ENCODE peak calls at places on chromosomes 7 and 10, in eight cellular contexts. E is progenitor cell of endocrine pancreas; Z is fibroblast of lung; A is uterus; Y is cardiac muscle cell; L is tibial artery; J is type B pancreatic cell; Q is CD4-positive, alpha-beta T cell. S is an unnamed sample.

GRCh38 chr7:51647931-51648351 is 331.3 kb upstream of the COBL start:
- DNase-seq in E (no peak), Z (no peak), A (no peak), Y (peak), L (peak), J (no peak), Q (no peak), S (peak)

GRCh38 chr7:134632937-134633540 is 13.6 kb upstream of the BPGM start:
- DNase-seq in E (no peak), Z (peak), A (no peak), Y (peak), L (no peak), J (no peak), Q (peak), S (peak)

GRCh38 chr7:14888904-14889482 is 13.6 kb downstream of the DGKB start:
- DNase-seq in E (no peak), Z (no peak), A (no peak), Y (no peak), L (no peak), J (no peak), Q (no peak), S (no peak)

GRCh38 chr7:23357190-23358093 is 58.3 kb downstream of the MALSU1 start:
- DNase-seq in E (no peak), Z (peak), A (no peak), Y (peak), L (no peak), J (no peak), Q (no peak), S (peak)

GRCh38 chr10:93749218-93749799 is 8.4 kb upstream of the LGI1 start:
- DNase-seq in E (no peak), Z (no peak), A (no peak), Y (no peak), L (peak), J (no peak), Q (no peak), S (peak)

GRCh38 chr10:100775346-100775745 is 30.0 kb downstream of the PAX2 start:
- DNase-seq in E (no peak), Z (no peak), A (no peak), Y (no peak), L (no peak), J (no peak), Q (no peak), S (peak)

GRCh38 chr7:157976406-157976805 is 611.2 kb downstream of the PTPRN2 start:
- DNase-seq in E (no peak), Z (no peak), A (no peak), Y (no peak), L (no peak), J (no peak), Q (no peak), S (no peak)

GRCh38 chr7:34011017-34011680 is 105.8 kb downstream of the BMPER start:
- DNase-seq in E (no peak), Z (no peak), A (no peak), Y (peak), L (no peak), J (no peak), Q (no peak), S (no peak)

GRCh38 chr7:48183370-48183743 is 12.1 kb downstream of the ABCA13 start:
- DNase-seq in E (no peak), Z (no peak), A (no peak), Y (no peak), L (no peak), J (no peak), Q (no peak), S (peak)

GRCh38 chr7:101912711-101913110 is 95.3 kb downstream of the CUX1 start:
- DNase-seq in E (no peak), Z (no peak), A (peak), Y (peak), L (no peak), J (no peak), Q (no peak), S (no peak)

GRCh38 chr7:30304177-30304884 is 19.9 kb downstream of the ZNRF2 start:
- DNase-seq in E (no peak), Z (no peak), A (no peak), Y (no peak), L (no peak), J (no peak), Q (no peak), S (no peak)

GRCh38 chr10:37855691-37856090 is 1.7 kb downstream of the ZNF248 start:
- DNase-seq in E (no peak), Z (no peak), A (no peak), Y (no peak), L (no peak), J (no peak), Q (no peak), S (no peak)

GRCh38 chr7:148256433-148256832 is 334.1 kb upstream of the C7orf33 start:
- DNase-seq in E (no peak), Z (no peak), A (no peak), Y (no peak), L (no peak), J (no peak), Q (no peak), S (no peak)

GRCh38 chr10:33211123-33211878 is 123.2 kb downstream of the NRP1 start:
- DNase-seq in E (no peak), Z (peak), A (peak), Y (peak), L (peak), J (no peak), Q (peak), S (peak)

GRCh38 chr7:134329614-134330316 is 13.0 kb upstream of the SLC35B4 start:
- DNase-seq in E (no peak), Z (no peak), A (no peak), Y (no peak), L (no peak), J (no peak), Q (no peak), S (no peak)

GRCh38 chr10:103553743-103554487 is 60.4 kb downstream of the NEURL1 start:
- DNase-seq in E (no peak), Z (no peak), A (no peak), Y (no peak), L (no peak), J (no peak), Q (no peak), S (no peak)

GRCh38 chr7:32416846-32417245 is 73.3 kb downstream of the LSM5 start:
- DNase-seq in E (no peak), Z (no peak), A (no peak), Y (no peak), L (no peak), J (no peak), Q (no peak), S (no peak)

GRCh38 chr10:5293691-5294550 is 70.8 kb upstream of the UCN3 start:
- DNase-seq in E (peak), Z (no peak), A (no peak), Y (peak), L (peak), J (no peak), Q (no peak), S (peak)

GRCh38 chr10:124545346-124545745 is 83.7 kb downstream of the LHPP start:
- DNase-seq in E (no peak), Z (no peak), A (no peak), Y (no peak), L (no peak), J (no peak), Q (no peak), S (no peak)

GRCh38 chr10:1712944-1713671 is 24.2 kb downstream of the ADARB2 start:
- DNase-seq in E (no peak), Z (no peak), A (no peak), Y (no peak), L (no peak), J (no peak), Q (no peak), S (no peak)

GRCh38 chr10:88831709-88832108 is 19.9 kb downstream of the ANKRD22 start:
- DNase-seq in E (no peak), Z (no peak), A (no peak), Y (no peak), L (no peak), J (no peak), Q (peak), S (no peak)

GRCh38 chr10:77849039-77849664 is 77.4 kb downstream of the DLG5 start:
- DNase-seq in E (no peak), Z (no peak), A (no peak), Y (peak), L (no peak), J (no peak), Q (no peak), S (no peak)

GRCh38 chr7:36388423-36388822 is 1.2 kb upstream of the ANLN start:
- DNase-seq in E (no peak), Z (no peak), A (no peak), Y (no peak), L (no peak), J (no peak), Q (no peak), S (peak)

GRCh38 chr7:36387437-36388345 is 2.0 kb upstream of the ANLN start:
- DNase-seq in E (no peak), Z (no peak), A (no peak), Y (no peak), L (no peak), J (no peak), Q (no peak), S (peak)

GRCh38 chr7:36389371-36390198 is at the start of gene ANLN:
- DNase-seq in E (peak), Z (peak), A (peak), Y (peak), L (peak), J (peak), Q (peak), S (peak)

GRCh38 chr7:36391436-36392198 is 2.0 kb downstream of the ANLN start:
- DNase-seq in E (no peak), Z (peak), A (no peak), Y (no peak), L (no peak), J (no peak), Q (no peak), S (peak)

GRCh38 chr7:36390199-36391090 is 783 bp downstream of the ANLN start:
- DNase-seq in E (peak), Z (peak), A (peak), Y (peak), L (peak), J (peak), Q (peak), S (peak)
- TF ChIP-seq CTCF in E (no peak), Z (no peak), A (no peak), Y (no peak), L (no peak), J (peak), Q (no peak), S (no peak)

GRCh38 chr7:46942574-46942973 is 639.3 kb downstream of the TNS3 start:
- DNase-seq in E (no peak), Z (no peak), A (no peak), Y (no peak), L (no peak), J (no peak), Q (no peak), S (no peak)
- TF ChIP-seq CTCF in E (no peak), Z (no peak), A (no peak), Y (no peak), L (no peak), J (no peak), Q (no peak), S (no peak)

GRCh38 chr10:96570983-96571964 is 15.5 kb downstream of the TM9SF3 start:
- DNase-seq in E (no peak), Z (no peak), A (no peak), Y (no peak), L (no peak), J (no peak), Q (no peak), S (no peak)
- TF ChIP-seq CTCF in E (no peak), Z (no peak), A (no peak), Y (no peak), L (no peak), J (peak), Q (no peak), S (no peak)

GRCh38 chr7:92882760-92883159 is 46.4 kb upstream of the CDK6 start:
- DNase-seq in E (no peak), Z (no peak), A (no peak), Y (no peak), L (no peak), J (no peak), Q (no peak), S (no peak)

GRCh38 chr7:92881091-92881485 is 44.7 kb upstream of the CDK6 start:
- DNase-seq in E (no peak), Z (no peak), A (no peak), Y (no peak), L (no peak), J (no peak), Q (no peak), S (no peak)

GRCh38 chr7:92877367-92877766 is 41.0 kb upstream of the CDK6 start:
- DNase-seq in E (no peak), Z (no peak), A (no peak), Y (no peak), L (no peak), J (no peak), Q (no peak), S (no peak)

GRCh38 chr7:92884218-92884617 is 47.8 kb upstream of the CDK6 start:
- DNase-seq in E (no peak), Z (no peak), A (no peak), Y (no peak), L (no peak), J (no peak), Q (no peak), S (no peak)

DNA sequence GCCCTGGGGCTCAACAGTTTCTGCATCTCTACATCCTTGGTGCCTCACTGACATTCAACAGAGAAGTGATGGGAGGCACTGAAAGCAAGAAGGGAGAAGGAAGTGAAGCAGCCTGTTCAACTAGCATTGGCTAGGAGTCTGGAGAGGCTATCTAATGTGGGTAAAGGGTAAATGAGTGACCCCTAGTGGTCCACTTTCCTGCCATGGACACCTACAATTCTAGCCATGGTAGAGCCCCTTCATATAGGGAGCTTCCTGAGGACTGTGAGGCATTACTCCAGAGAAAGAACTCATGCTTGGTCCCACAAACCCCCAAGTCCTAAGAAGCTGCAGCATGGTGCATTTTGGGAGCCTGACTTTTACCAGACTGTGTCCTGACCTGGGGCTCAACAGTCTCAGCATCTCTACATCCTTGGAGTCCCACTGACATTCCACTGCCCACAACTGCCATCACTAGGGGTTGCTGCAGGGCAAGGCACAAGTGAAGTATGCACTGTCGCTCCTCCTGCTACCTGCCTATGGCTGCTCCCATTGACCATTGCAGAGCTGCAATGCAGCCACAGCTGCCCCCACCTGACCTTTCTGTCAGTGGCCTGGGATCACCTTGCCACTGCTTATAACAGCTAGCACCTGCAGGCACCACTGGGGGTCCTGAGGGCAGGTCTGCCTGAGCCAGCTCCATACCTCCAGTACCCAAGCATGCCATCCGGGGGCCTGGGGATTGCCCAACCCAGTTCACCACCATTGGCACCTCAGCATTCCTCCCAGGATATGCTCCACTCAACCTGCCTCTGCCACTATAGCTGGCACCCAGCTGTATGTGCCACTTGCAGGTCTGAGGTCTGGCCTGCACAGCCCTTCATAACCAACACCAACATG is 44.1 kb upstream of the CDK6 start:
- DNase-seq in E (no peak), Z (peak), A (no peak), Y (peak), L (no peak), J (no peak), Q (no peak), S (peak)
- TF ChIP-seq CTCF in E (peak), Z (no peak), A (no peak), Y (peak), L (peak), J (peak), Q (no peak), S (no peak)

GRCh38 chr7:72406820-72407403 is 5.2 kb downstream of the CALN1 start:
- DNase-seq in E (no peak), Z (no peak), A (no peak), Y (no peak), L (no peak), J (no peak), Q (no peak), S (no peak)
- TF ChIP-seq CTCF in E (no peak), Z (no peak), A (no peak), Y (no peak), L (no peak), J (no peak), Q (no peak), S (no peak)

S was measured in MCF 10A.